ENCODE peak calls at places on chromosome 9, in four cellular contexts. F is naive thymus-derived CD8-positive, alpha-beta T cell; S is heart left ventricle; V is breast epithelium. K is an unnamed sample.

GRCh38 chr9:16221350-16221749 is 649.1 kb downstream of the BNC2 start:
- DNase-seq in F (no peak), S (peak), V (no peak), K (no peak)

GRCh38 chr9:93108301-93109041 is 12.5 kb downstream of the CARD19 start:
- DNase-seq in F (no peak), V (no peak), S (peak), K (peak)

GRCh38 chr9:92097997-92098482 is 17.2 kb downstream of the SPTLC1 start:
- DNase-seq in F (peak), V (peak), S (peak), K (no peak)

GRCh38 chr9:36317766-36318165 is 59.5 kb upstream of the GNE start:
- DNase-seq in F (no peak), V (peak), S (no peak), K (peak)

GRCh38 chr9:16031971-16032370 is 479.1 kb downstream of the CCDC171 start:
- DNase-seq in F (no peak), V (no peak), S (no peak), K (no peak)

GRCh38 chr9:134899818-134900325 is 17.8 kb downstream of the FCN1 start:
- DNase-seq in S (no peak), F (no peak), V (no peak), K (no peak)

GRCh38 chr9:135138078-135138855 is 50.8 kb downstream of the OLFM1 start:
- DNase-seq in S (no peak), F (no peak), V (no peak), K (no peak)

GRCh38 chr9:137645211-137645610 is 26.4 kb downstream of the EHMT1 start:
- DNase-seq in S (no peak), F (no peak), V (no peak), K (no peak)

GRCh38 chr9:75803130-75803529 is 87.3 kb upstream of the PCSK5 start:
- DNase-seq in F (no peak), V (no peak), S (no peak), K (no peak)

GRCh38 chr9:136821333-136822031 is 13.7 kb downstream of the RABL6 start:
- DNase-seq in S (no peak), V (no peak), F (no peak), K (peak)

GRCh38 chr9:123469231-123469630 is 113.2 kb downstream of the CRB2 start:
- DNase-seq in V (no peak), S (no peak), F (no peak), K (no peak)

GRCh38 chr9:116687762-116688160 is 656 bp downstream of the TRIM32 start:
- DNase-seq in F (no peak), V (no peak), S (no peak), K (peak)